ENCODE peak calls at places on chromosome 4, in six cellular contexts. One of them, this sample, is unnamed. For H3K4me1, the result is how much of the 10 kb centered on the place peaks cover.

GRCh38 chr4:119543794-119544193 is 84.8 kb downstream of the PDE5A start:
- DNase-seq in prostate gland: no peak
- DNase-seq in pancreas: no peak
- DNase-seq in neuronal stem cell: no peak
- DNase-seq in iPS DF 6.9: no peak
- DNase-seq in left ventricle myocardium inferior: no peak
- DNase-seq in this sample: no peak

GRCh38 chr4:66769436-66769835 is 775.9 kb downstream of the CENPC start:
- DNase-seq in prostate gland: no peak
- DNase-seq in pancreas: no peak
- DNase-seq in neuronal stem cell: no peak
- DNase-seq in iPS DF 6.9: no peak
- DNase-seq in left ventricle myocardium inferior: no peak
- DNase-seq in this sample: no peak

GRCh38 chr4:184439856-184440592 is 34.3 kb downstream of the IRF2 start:
- DNase-seq in prostate gland: peak
- DNase-seq in pancreas: peak
- DNase-seq in neuronal stem cell: no peak
- DNase-seq in iPS DF 6.9: no peak
- DNase-seq in left ventricle myocardium inferior: no peak
- DNase-seq in this sample: no peak

GRCh38 chr4:126710935-126711334 is 921.8 kb upstream of the INTU start:
- DNase-seq in prostate gland: no peak
- DNase-seq in pancreas: no peak
- DNase-seq in neuronal stem cell: no peak
- DNase-seq in iPS DF 6.9: no peak
- DNase-seq in left ventricle myocardium inferior: no peak
- DNase-seq in this sample: no peak

GRCh38 chr4:7226993-7227392 is 34.7 kb downstream of the SORCS2 start:
- DNase-seq in prostate gland: no peak
- DNase-seq in pancreas: no peak
- DNase-seq in neuronal stem cell: no peak
- DNase-seq in iPS DF 6.9: no peak
- DNase-seq in left ventricle myocardium inferior: no peak
- DNase-seq in this sample: no peak

GRCh38 chr4:1136028-1136427 is 22.7 kb upstream of the RNF212 start:
- DNase-seq in prostate gland: no peak
- DNase-seq in pancreas: peak
- DNase-seq in neuronal stem cell: no peak
- DNase-seq in iPS DF 6.9: no peak
- DNase-seq in left ventricle myocardium inferior: no peak
- DNase-seq in this sample: no peak

GRCh38 chr4:185589067-185589844 is 53.9 kb upstream of the PDLIM3 start:
- DNase-seq in prostate gland: no peak
- DNase-seq in pancreas: no peak
- DNase-seq in neuronal stem cell: no peak
- DNase-seq in iPS DF 6.9: no peak
- DNase-seq in left ventricle myocardium inferior: no peak
- DNase-seq in this sample: peak

GRCh38 chr4:52234539-52235174 is 183.6 kb downstream of the SPATA18 start:
- DNase-seq in prostate gland: no peak
- DNase-seq in pancreas: no peak
- DNase-seq in neuronal stem cell: peak
- DNase-seq in iPS DF 6.9: peak
- DNase-seq in left ventricle myocardium inferior: no peak
- DNase-seq in this sample: no peak

GRCh38 chr4:143554728-143555597 is 41.5 kb downstream of the SMARCA5 start:
- DNase-seq in prostate gland: no peak
- DNase-seq in pancreas: no peak
- DNase-seq in neuronal stem cell: no peak
- DNase-seq in iPS DF 6.9: no peak
- DNase-seq in left ventricle myocardium inferior: no peak
- DNase-seq in this sample: no peak

GRCh38 chr4:143599827-143600226 is 86.3 kb downstream of the SMARCA5 start:
- DNase-seq in prostate gland: no peak
- DNase-seq in pancreas: no peak
- DNase-seq in neuronal stem cell: no peak
- DNase-seq in iPS DF 6.9: no peak
- DNase-seq in left ventricle myocardium inferior: no peak
- DNase-seq in this sample: no peak

GRCh38 chr4:173420324-173420752 is 21.4 kb upstream of the SCRG1 start:
- DNase-seq in prostate gland: no peak
- DNase-seq in pancreas: no peak
- DNase-seq in neuronal stem cell: no peak
- DNase-seq in iPS DF 6.9: no peak
- DNase-seq in left ventricle myocardium inferior: no peak
- DNase-seq in this sample: peak

GRCh38 chr4:133000012-133000411 is 149.1 kb upstream of the PCDH10 start:
- DNase-seq in prostate gland: no peak
- DNase-seq in pancreas: no peak
- DNase-seq in neuronal stem cell: no peak
- DNase-seq in iPS DF 6.9: no peak
- DNase-seq in left ventricle myocardium inferior: no peak
- DNase-seq in this sample: no peak

GRCh38 chr4:165515201-165515600 is 136.4 kb downstream of the CPE start:
- DNase-seq in prostate gland: no peak
- DNase-seq in pancreas: no peak
- DNase-seq in neuronal stem cell: no peak
- DNase-seq in iPS DF 6.9: no peak
- DNase-seq in left ventricle myocardium inferior: no peak
- DNase-seq in this sample: no peak

GRCh38 chr4:102387552-102388150 is 42.4 kb upstream of the SLC39A8 start:
- DNase-seq in prostate gland: no peak
- DNase-seq in pancreas: no peak
- DNase-seq in neuronal stem cell: no peak
- DNase-seq in iPS DF 6.9: no peak
- DNase-seq in left ventricle myocardium inferior: no peak
- DNase-seq in this sample: no peak

GRCh38 chr4:118826723-118827444 is 9.0 kb downstream of the SEC24D start:
- DNase-seq in prostate gland: no peak
- DNase-seq in pancreas: no peak
- DNase-seq in neuronal stem cell: no peak
- DNase-seq in iPS DF 6.9: no peak
- DNase-seq in left ventricle myocardium inferior: no peak
- DNase-seq in this sample: no peak

GRCh38 chr4:140222175-140222574 is 68.2 kb upstream of the MAML3 start:
- DNase-seq in prostate gland: no peak
- DNase-seq in pancreas: no peak
- DNase-seq in neuronal stem cell: no peak
- DNase-seq in iPS DF 6.9: no peak
- DNase-seq in left ventricle myocardium inferior: no peak
- DNase-seq in this sample: no peak

GRCh38 chr4:159227378-159227777 is 124.5 kb downstream of the RAPGEF2 start:
- DNase-seq in prostate gland: peak
- DNase-seq in pancreas: no peak
- DNase-seq in neuronal stem cell: no peak
- DNase-seq in iPS DF 6.9: no peak
- DNase-seq in left ventricle myocardium inferior: no peak
- DNase-seq in this sample: no peak

GRCh38 chr4:138558886-138559285 is 316.7 kb upstream of the SLC7A11 start:
- DNase-seq in prostate gland: no peak
- DNase-seq in pancreas: no peak
- DNase-seq in neuronal stem cell: no peak
- DNase-seq in iPS DF 6.9: no peak
- DNase-seq in left ventricle myocardium inferior: no peak
- DNase-seq in this sample: no peak

GRCh38 chr4:156976147-156976546 is 4.5 kb upstream of the PDGFC start:
- DNase-seq in prostate gland: no peak
- DNase-seq in pancreas: no peak
- DNase-seq in neuronal stem cell: no peak
- DNase-seq in iPS DF 6.9: no peak
- DNase-seq in left ventricle myocardium inferior: no peak
- DNase-seq in this sample: peak

GRCh38 chr4:124035364-124036036 is 638.9 kb downstream of the SPRY1 start:
- DNase-seq in prostate gland: no peak
- DNase-seq in pancreas: no peak
- DNase-seq in neuronal stem cell: no peak
- DNase-seq in iPS DF 6.9: no peak
- DNase-seq in left ventricle myocardium inferior: no peak
- DNase-seq in this sample: no peak

GRCh38 chr4:137393043-137393442 is 139.3 kb downstream of the PCDH18 start:
- DNase-seq in prostate gland: no peak
- DNase-seq in pancreas: no peak
- DNase-seq in neuronal stem cell: peak
- DNase-seq in iPS DF 6.9: no peak
- DNase-seq in left ventricle myocardium inferior: peak
- DNase-seq in this sample: no peak

GRCh38 chr4:78776729-78777555 is 792 bp downstream of the BMP2K start:
- DNase-seq in prostate gland: peak
- DNase-seq in pancreas: peak
- DNase-seq in neuronal stem cell: peak
- DNase-seq in iPS DF 6.9: no peak
- DNase-seq in left ventricle myocardium inferior: peak
- DNase-seq in this sample: peak

DNA sequence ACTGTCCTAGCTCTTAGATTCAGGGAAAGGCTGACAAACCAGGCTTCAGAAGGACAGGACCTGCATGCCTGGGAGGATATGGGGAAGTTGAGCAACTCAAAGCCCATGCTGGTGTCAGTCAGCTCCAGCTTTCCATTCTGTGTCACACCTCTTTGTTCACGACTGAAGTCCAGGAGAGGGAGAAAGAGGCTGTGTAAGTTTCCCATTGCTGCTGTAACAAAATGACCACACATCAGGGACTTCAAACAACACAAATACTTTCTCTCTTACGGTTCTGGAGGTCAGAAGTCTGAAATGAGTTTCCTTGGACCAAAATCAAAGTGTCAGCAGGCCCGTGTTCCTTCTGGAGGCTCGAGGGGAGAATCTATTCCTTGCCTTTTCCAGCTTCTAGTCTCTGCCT is 50.6 kb upstream of the STX18 start:
- DNase-seq in prostate gland: no peak
- DNase-seq in pancreas: no peak
- DNase-seq in neuronal stem cell: no peak
- DNase-seq in iPS DF 6.9: no peak
- DNase-seq in left ventricle myocardium inferior: no peak
- DNase-seq in this sample: no peak
- H3K4me1 ChIP-seq in prostate gland: under half
- H3K4me1 ChIP-seq in pancreas: under half
- H3K4me1 ChIP-seq in neuronal stem cell: under half
- H3K4me1 ChIP-seq in iPS DF 6.9: under half
- H3K4me1 ChIP-seq in left ventricle myocardium inferior: under half
- H3K4me1 ChIP-seq in this sample: under half

GRCh38 chr4:3824521-3825270 is 58.5 kb downstream of the ADRA2C start:
- DNase-seq in prostate gland: no peak
- DNase-seq in pancreas: no peak
- DNase-seq in neuronal stem cell: no peak
- DNase-seq in iPS DF 6.9: no peak
- DNase-seq in left ventricle myocardium inferior: no peak
- DNase-seq in this sample: no peak

GRCh38 chr4:3826247-3827172 is 60.3 kb downstream of the ADRA2C start:
- DNase-seq in prostate gland: no peak
- DNase-seq in pancreas: no peak
- DNase-seq in neuronal stem cell: no peak
- DNase-seq in iPS DF 6.9: no peak
- DNase-seq in left ventricle myocardium inferior: no peak
- DNase-seq in this sample: no peak

GRCh38 chr4:3827616-3828492 is 61.7 kb downstream of the ADRA2C start:
- DNase-seq in prostate gland: peak
- DNase-seq in pancreas: peak
- DNase-seq in neuronal stem cell: no peak
- DNase-seq in iPS DF 6.9: no peak
- DNase-seq in left ventricle myocardium inferior: peak
- DNase-seq in this sample: no peak

GRCh38 chr4:3823496-3824341 is 57.5 kb downstream of the ADRA2C start:
- DNase-seq in prostate gland: no peak
- DNase-seq in pancreas: no peak
- DNase-seq in neuronal stem cell: no peak
- DNase-seq in iPS DF 6.9: no peak
- DNase-seq in left ventricle myocardium inferior: no peak
- DNase-seq in this sample: no peak

DNA sequence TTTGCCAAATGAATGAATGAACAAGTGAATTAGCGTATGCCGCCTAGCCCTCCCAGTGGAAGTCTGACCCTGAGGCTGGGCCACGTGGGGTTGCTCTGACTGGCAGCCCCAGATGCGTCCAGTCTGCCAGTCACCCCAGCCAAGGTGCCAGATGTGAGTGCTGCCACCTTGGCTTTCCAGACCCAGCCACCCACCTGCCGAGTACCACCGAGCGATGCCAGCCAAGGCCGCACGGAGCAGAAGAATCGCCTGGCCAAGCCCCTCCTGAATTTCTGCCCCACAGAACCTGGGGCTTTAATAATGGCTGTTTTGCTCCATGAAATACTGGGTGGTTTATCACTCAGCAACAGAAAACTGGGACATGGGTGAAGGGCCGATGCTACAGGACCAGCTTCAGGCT is 59.3 kb downstream of the ADRA2C start:
- DNase-seq in prostate gland: no peak
- DNase-seq in pancreas: no peak
- DNase-seq in neuronal stem cell: no peak
- DNase-seq in iPS DF 6.9: no peak
- DNase-seq in left ventricle myocardium inferior: no peak
- DNase-seq in this sample: no peak
- H3K4me3 ChIP-seq in prostate gland: no peak
- H3K4me3 ChIP-seq in pancreas: no peak
- H3K4me3 ChIP-seq in neuronal stem cell: no peak
- H3K4me3 ChIP-seq in iPS DF 6.9: no peak
- H3K4me3 ChIP-seq in left ventricle myocardium inferior: no peak
- H3K4me3 ChIP-seq in this sample: no peak

GRCh38 chr4:145389566-145389965 is 92.1 kb upstream of the SMAD1 start:
- DNase-seq in prostate gland: no peak
- DNase-seq in pancreas: no peak
- DNase-seq in neuronal stem cell: no peak
- DNase-seq in iPS DF 6.9: no peak
- DNase-seq in left ventricle myocardium inferior: no peak
- DNase-seq in this sample: no peak
- H3K27ac ChIP-seq in prostate gland: no peak
- H3K27ac ChIP-seq in pancreas: no peak
- H3K27ac ChIP-seq in neuronal stem cell: no peak
- H3K27ac ChIP-seq in iPS DF 6.9: no peak
- H3K27ac ChIP-seq in left ventricle myocardium inferior: no peak
- H3K27ac ChIP-seq in this sample: no peak

GRCh38 chr4:41144812-41145211 is 69.5 kb downstream of the APBB2 start:
- DNase-seq in prostate gland: no peak
- DNase-seq in pancreas: no peak
- DNase-seq in neuronal stem cell: no peak
- DNase-seq in iPS DF 6.9: no peak
- DNase-seq in left ventricle myocardium inferior: no peak
- DNase-seq in this sample: no peak
- H3K4me1 ChIP-seq in prostate gland: under half
- H3K4me1 ChIP-seq in pancreas: under half
- H3K4me1 ChIP-seq in neuronal stem cell: under half
- H3K4me1 ChIP-seq in iPS DF 6.9: under half
- H3K4me1 ChIP-seq in left ventricle myocardium inferior: half or more
- H3K4me1 ChIP-seq in this sample: half or more

DNA sequence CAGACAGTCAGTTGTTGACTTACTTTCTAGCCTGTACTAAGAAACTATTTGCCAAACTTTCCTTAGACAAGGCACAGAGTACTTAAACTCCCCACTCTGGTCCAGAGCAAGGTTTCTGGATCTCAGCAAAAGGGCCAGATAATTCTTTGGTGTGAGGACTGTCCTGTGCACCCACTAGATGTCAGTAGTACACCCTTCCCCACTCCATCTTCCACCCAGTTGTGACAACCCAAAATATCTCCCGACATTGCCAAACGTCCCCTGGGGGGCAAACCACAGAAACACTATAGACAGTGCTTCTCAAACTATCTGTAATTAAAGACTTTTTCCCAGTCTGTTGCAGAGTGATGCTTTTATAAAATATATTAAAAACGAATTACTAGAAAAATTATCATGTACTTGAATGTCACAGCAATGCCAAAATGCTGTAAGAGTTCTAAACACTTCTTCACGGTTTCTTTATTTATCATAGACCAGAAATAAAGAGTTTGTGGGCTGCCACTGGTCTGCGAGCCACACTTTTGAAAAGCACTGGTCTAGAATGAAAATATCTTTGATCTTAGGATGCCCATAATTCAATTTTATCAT is 203.5 kb downstream of the PRDM5 start:
- DNase-seq in prostate gland: no peak
- DNase-seq in pancreas: peak
- DNase-seq in neuronal stem cell: no peak
- DNase-seq in iPS DF 6.9: peak
- DNase-seq in left ventricle myocardium inferior: no peak
- DNase-seq in this sample: peak
- H3K4me3 ChIP-seq in prostate gland: no peak
- H3K4me3 ChIP-seq in pancreas: no peak
- H3K4me3 ChIP-seq in neuronal stem cell: no peak
- H3K4me3 ChIP-seq in iPS DF 6.9: no peak
- H3K4me3 ChIP-seq in left ventricle myocardium inferior: no peak
- H3K4me3 ChIP-seq in this sample: no peak